ENCODE peak calls at places on chromosomes 6 and 20, in six cellular contexts. Y, Z, W, V, H and J are unnamed samples.

GRCh38 chr6:18219611-18220010 is 44.7 kb downstream of the DEK start:
- DNase-seq in Y (no peak), Z (no peak), W (no peak), V (no peak), H (no peak), J (no peak)

GRCh38 chr6:4935486-4935885 is 68.4 kb downstream of the RPP40 start:
- DNase-seq in Y (no peak), Z (no peak), W (no peak), V (no peak), H (peak; percentile 20), J (no peak)

GRCh38 chr6:12009180-12009748 is 2.8 kb upstream of the HIVEP1 start:
- DNase-seq in Y (no peak), Z (no peak), W (no peak), V (no peak), H (no peak), J (no peak)

GRCh38 chr20:45014671-45015415 is 48.5 kb downstream of the STK4 start:
- DNase-seq in Y (no peak), Z (no peak), W (no peak), V (no peak), H (no peak), J (no peak)

GRCh38 chr6:12381587-12381986 is 91.4 kb downstream of the EDN1 start:
- DNase-seq in Y (no peak), Z (no peak), W (no peak), V (no peak), H (no peak), J (no peak)

GRCh38 chr6:1792989-1793388 is 183.3 kb downstream of the FOXC1 start:
- DNase-seq in Y (no peak), Z (peak; percentile 60), W (no peak), V (no peak), H (no peak), J (no peak)

GRCh38 chr6:101232946-101233345 is 160.6 kb upstream of the GRIK2 start:
- DNase-seq in Y (no peak), Z (no peak), W (no peak), V (no peak), H (no peak), J (no peak)

GRCh38 chr6:57147401-57147800 is 24.7 kb upstream of the BAG2 start:
- DNase-seq in Y (no peak), Z (no peak), W (no peak), V (no peak), H (no peak), J (no peak)

GRCh38 chr6:81382852-81383251 is 369.6 kb downstream of the TENT5A start:
- DNase-seq in Y (no peak), Z (no peak), W (no peak), V (no peak), H (no peak), J (no peak)

GRCh38 chr6:150269857-150270223 is 99.0 kb upstream of the IYD start:
- DNase-seq in Y (peak; percentile 59), Z (no peak), W (no peak), V (no peak), H (no peak), J (peak; percentile 96)

GRCh38 chr6:38631186-38631783 is 8.4 kb downstream of the BTBD9 start:
- DNase-seq in Y (no peak), Z (no peak), W (no peak), V (no peak), H (no peak), J (no peak)

GRCh38 chr20:20710847-20711315 is 1.6 kb downstream of the RALGAPA2 start:
- DNase-seq in Y (no peak), Z (peak; percentile 88), W (peak; percentile 61), V (no peak), H (no peak), J (no peak)

GRCh38 chr6:158865769-158866168 is 46.6 kb upstream of the EZR start:
- DNase-seq in Y (no peak), Z (no peak), W (no peak), V (no peak), H (no peak), J (no peak)

GRCh38 chr6:37517411-37517812 is 17.7 kb upstream of the CCDC167 start:
- DNase-seq in Y (no peak), Z (peak; percentile 90), W (no peak), V (no peak), H (peak; percentile 62), J (no peak)

GRCh38 chr6:39617023-39617422 is 108.2 kb downstream of the KIF6 start:
- DNase-seq in Y (no peak), Z (no peak), W (no peak), V (no peak), H (no peak), J (no peak)

GRCh38 chr6:134347141-134347540 is 29.2 kb upstream of the SGK1 start:
- DNase-seq in Y (no peak), Z (no peak), W (no peak), V (no peak), H (no peak), J (no peak)

GRCh38 chr20:63360850-63361497 is at the start of gene CHRNA4:
- DNase-seq in Y (no peak), Z (no peak), W (no peak), V (no peak), H (no peak), J (no peak)

GRCh38 chr6:117568247-117568646 is 34.1 kb downstream of the GOPC start:
- DNase-seq in Y (no peak), Z (no peak), W (no peak), V (no peak), H (no peak), J (no peak)

GRCh38 chr6:157461000-157461915 is 80.3 kb downstream of the ZDHHC14 start:
- DNase-seq in Y (no peak), Z (no peak), W (no peak), V (no peak), H (peak; percentile 54), J (no peak)

GRCh38 chr20:8330785-8331699 is 199.0 kb downstream of the PLCB1 start:
- DNase-seq in Y (no peak), Z (peak; percentile 22), W (no peak), V (no peak), H (no peak), J (no peak)

GRCh38 chr20:59604770-59605665 is 678 bp downstream of the PHACTR3 start:
- DNase-seq in Y (no peak), Z (peak; percentile 50), W (no peak), V (no peak), H (no peak), J (no peak)

GRCh38 chr20:41183391-41183790 is 46.0 kb downstream of the PLCG1 start:
- DNase-seq in Y (no peak), Z (no peak), W (peak; percentile 24), V (no peak), H (no peak), J (peak; percentile 75)

GRCh38 chr6:167469101-167469500 is 144.2 kb downstream of the TTLL2 start:
- DNase-seq in Y (peak; percentile 40), Z (no peak), W (no peak), V (no peak), H (no peak), J (no peak)

GRCh38 chr6:134882426-134883038 is 67.4 kb downstream of the ALDH8A1 start:
- DNase-seq in Y (peak; percentile 83), Z (peak; percentile 73), W (peak; percentile 56), V (peak; percentile 80), H (peak; percentile 36), J (no peak)

GRCh38 chr6:28269492-28269891 is 2.5 kb downstream of the ZSCAN26 start:
- DNase-seq in Y (no peak), Z (peak; percentile 80), W (no peak), V (no peak), H (no peak), J (no peak)

GRCh38 chr20:6654490-6655247 is 112.8 kb upstream of the BMP2 start:
- DNase-seq in Y (no peak), Z (peak; percentile 43), W (no peak), V (no peak), H (no peak), J (peak; percentile 68)

GRCh38 chr6:101402618-101403002 is 9.1 kb downstream of the GRIK2 start:
- DNase-seq in Y (no peak), Z (no peak), W (no peak), V (no peak), H (no peak), J (no peak)

GRCh38 chr6:115768469-115768868 is 292.2 kb downstream of the FRK start:
- DNase-seq in Y (no peak), Z (no peak), W (no peak), V (no peak), H (no peak), J (no peak)

GRCh38 chr6:125212377-125212776 is 58.8 kb downstream of the TPD52L1 start:
- DNase-seq in Y (no peak), Z (no peak), W (no peak), V (no peak), H (no peak), J (no peak)

GRCh38 chr6:41059569-41059968 is 6.6 kb downstream of the APOBEC2 start:
- DNase-seq in Y (no peak), Z (no peak), W (no peak), V (no peak), H (no peak), J (no peak)